ENCODE peak calls at places on chromosomes 7 and 10, in six cellular contexts. N, X, Q, E, D and Y are unnamed samples.

GRCh38 chr10:118447478-118447877 is 105.4 kb upstream of the FAM204A start:
- DNase-seq in N (no peak), X (no peak), D (peak), E (peak), Q (peak), Y (no peak)

GRCh38 chr7:10412426-10413019 is 561.1 kb upstream of the PHF14 start:
- DNase-seq in X (peak), Q (no peak), D (peak), E (no peak), N (peak), Y (peak)

GRCh38 chr10:69071610-69072009 is 16.3 kb upstream of the SRGN start:
- DNase-seq in D (no peak), E (no peak), Q (no peak), N (peak), X (no peak), Y (no peak)

GRCh38 chr10:95837783-95838182 is 70.0 kb upstream of the CC2D2B start:
- DNase-seq in X (no peak), D (no peak), N (peak), Q (peak), E (no peak), Y (no peak)

GRCh38 chr10:99983280-99983988 is 26.3 kb downstream of the DNMBP start:
- DNase-seq in E (peak), X (no peak), D (peak), N (peak), Q (no peak), Y (peak)

GRCh38 chr10:32132357-32132756 is 76.1 kb upstream of the KIF5B start:
- DNase-seq in D (no peak), Q (no peak), N (no peak), E (peak), X (no peak), Y (no peak)

GRCh38 chr7:35681630-35682029 is 13.3 kb downstream of the HERPUD2 start:
- DNase-seq in D (no peak), N (no peak), Q (no peak), E (no peak), X (no peak), Y (no peak)

GRCh38 chr7:150410680-150411346 is 31.7 kb downstream of the ZNF775 start:
- DNase-seq in E (no peak), X (no peak), Q (no peak), D (no peak), N (no peak), Y (no peak)

GRCh38 chr10:61172182-61172926 is 228.4 kb upstream of the RHOBTB1 start:
- DNase-seq in N (no peak), E (no peak), Q (no peak), X (no peak), D (no peak), Y (no peak)

GRCh38 chr7:121558288-121558687 is 162.2 kb upstream of the FAM3C start:
- DNase-seq in D (no peak), X (no peak), Q (no peak), N (no peak), E (no peak), Y (no peak)
- TF ChIP-seq CTCF in D (no peak), X (no peak), Q (no peak), N (no peak), E (no peak), Y (peak)

DNA sequence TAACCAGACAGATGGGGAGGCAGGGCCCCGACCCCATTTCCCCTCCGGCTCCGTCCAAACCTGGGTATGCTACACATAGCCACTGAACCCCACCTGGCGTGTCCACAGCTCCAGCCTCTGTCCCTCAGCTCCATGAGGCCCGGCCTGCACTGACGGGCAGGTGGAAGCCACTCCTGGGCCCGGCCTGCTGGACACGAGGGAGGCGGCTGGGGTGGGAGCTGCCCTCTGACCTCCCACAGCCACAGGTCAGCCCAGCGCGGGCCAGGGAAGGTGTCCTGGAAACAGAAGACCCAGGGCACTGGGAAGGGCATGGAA is 108.6 kb downstream of the UNCX start:
- DNase-seq in E (no peak), X (no peak), D (no peak), N (no peak), Q (peak), Y (no peak)
- TF ChIP-seq CTCF in E (no peak), X (no peak), D (no peak), N (no peak), Q (no peak), Y (no peak)

GRCh38 chr7:23597064-23597907 is at the start of gene CCDC126:
- DNase-seq in X (peak), Q (peak), E (peak), N (peak), D (peak), Y (peak)
- TF ChIP-seq CTCF in X (no peak), Q (no peak), E (no peak), N (no peak), D (no peak), Y (no peak)

GRCh38 chr7:86956567-86956966 is 102.9 kb downstream of the ELAPOR2 start:
- DNase-seq in D (no peak), E (no peak), Q (no peak), X (no peak), N (no peak), Y (no peak)
- TF ChIP-seq CTCF in D (no peak), E (no peak), Q (no peak), X (no peak), N (no peak), Y (no peak)

GRCh38 chr7:132500727-132501410 is 75.4 kb downstream of the PLXNA4 start:
- DNase-seq in N (peak), X (no peak), D (peak), Q (no peak), E (no peak), Y (peak)
- TF ChIP-seq CTCF in N (peak), X (no peak), D (peak), Q (peak), E (no peak), Y (no peak)

GRCh38 chr7:44257213-44257612 is 56.4 kb downstream of the YKT6 start:
- DNase-seq in E (no peak), Q (no peak), N (no peak), X (no peak), D (no peak), Y (no peak)

GRCh38 chr7:44258865-44259546 is 58.2 kb downstream of the YKT6 start:
- DNase-seq in E (no peak), D (no peak), N (no peak), Q (no peak), X (no peak), Y (no peak)

GRCh38 chr7:44258423-44258760 is 57.6 kb downstream of the YKT6 start:
- DNase-seq in D (no peak), N (no peak), X (no peak), E (no peak), Q (no peak), Y (no peak)

GRCh38 chr7:44256459-44256858 is 55.7 kb downstream of the YKT6 start:
- DNase-seq in E (no peak), Q (no peak), N (no peak), D (no peak), X (no peak), Y (no peak)

GRCh38 chr7:44257618-44258422 is 57.0 kb downstream of the YKT6 start:
- DNase-seq in D (peak), E (peak), X (peak), Q (peak), N (peak), Y (peak)
- TF ChIP-seq CTCF in D (no peak), E (peak), X (peak), Q (peak), N (peak), Y (peak)

GRCh38 chr7:99734987-99735386 is at the start of gene CYP3A7:
- DNase-seq in X (no peak), E (no peak), N (no peak), Q (no peak), D (no peak), Y (no peak)

GRCh38 chr7:99733003-99733402 is 2.0 kb downstream of the CYP3A7 start:
- DNase-seq in N (no peak), E (no peak), D (no peak), X (no peak), Q (no peak), Y (no peak)

GRCh38 chr7:99730992-99731391 is 4.0 kb downstream of the CYP3A7 start:
- DNase-seq in X (no peak), Q (no peak), N (no peak), D (no peak), E (no peak), Y (no peak)

GRCh38 chr7:99731638-99732374 is 3.2 kb downstream of the CYP3A7 start:
- DNase-seq in E (no peak), N (no peak), X (no peak), D (no peak), Q (no peak), Y (no peak)

DNA sequence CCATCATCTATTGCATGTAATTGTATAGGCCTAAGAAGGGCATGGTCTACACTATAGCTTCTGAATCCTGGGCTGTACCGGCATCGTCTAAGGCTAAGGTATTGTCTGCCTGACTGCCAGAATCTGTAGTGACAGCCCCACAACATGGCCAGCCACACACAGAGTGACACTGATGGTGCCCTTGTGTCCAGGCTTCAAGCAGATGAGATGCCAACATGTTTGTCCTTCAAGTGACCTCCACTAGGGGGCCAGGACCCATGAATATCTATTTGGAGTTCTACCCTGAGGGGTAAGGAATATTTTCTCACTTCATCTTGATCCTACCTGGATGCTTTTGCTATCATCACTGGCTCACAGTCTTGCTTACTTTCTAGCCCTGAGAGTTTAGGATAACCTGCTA is 1.5 kb downstream of the CYP3A7 start:
- DNase-seq in X (no peak), D (no peak), E (no peak), Q (no peak), N (no peak), Y (peak)
- TF ChIP-seq CTCF in X (no peak), D (peak), E (no peak), Q (peak), N (no peak), Y (peak)

GRCh38 chr7:82745117-82745516 is 301.5 kb upstream of the CACNA2D1 start:
- DNase-seq in X (no peak), D (no peak), N (no peak), Q (no peak), E (no peak), Y (peak)

GRCh38 chr7:82742163-82742562 is 298.6 kb upstream of the CACNA2D1 start:
- DNase-seq in N (no peak), X (no peak), Q (no peak), D (no peak), E (no peak), Y (no peak)

GRCh38 chr7:82736633-82737032 is 293.1 kb upstream of the CACNA2D1 start:
- DNase-seq in Q (no peak), X (no peak), N (no peak), D (no peak), E (no peak), Y (no peak)

GRCh38 chr7:82741493-82741892 is 297.9 kb upstream of the CACNA2D1 start:
- DNase-seq in D (no peak), N (no peak), X (no peak), Q (no peak), E (no peak), Y (peak)

GRCh38 chr7:82740246-82740848 is 296.8 kb upstream of the CACNA2D1 start:
- DNase-seq in N (peak), Q (no peak), X (no peak), E (no peak), D (peak), Y (peak)
- TF ChIP-seq CTCF in N (peak), Q (peak), X (peak), E (peak), D (peak), Y (peak)